ENCODE peak calls at places on chromosomes 3 and 15, in eight cellular contexts. One of them, this sample, is unnamed. For H3K36me3, the result is how much of the 10 kb centered on the place peaks cover.

GRCh38 chr3:184523825-184524615 is 37.6 kb upstream of the EPHB3 start:
- DNase-seq in transverse colon: no peak
- DNase-seq in gastrocnemius medialis: no peak
- DNase-seq in ovary: no peak
- DNase-seq in HepG2: no peak
- DNase-seq in endothelial cell of umbilical vein: peak
- DNase-seq in heart left ventricle: no peak
- DNase-seq in H1: no peak
- DNase-seq in this sample: no peak

GRCh38 chr3:155370764-155371503 is 77.5 kb upstream of the STRIT1 start:
- DNase-seq in gastrocnemius medialis: no peak
- DNase-seq in heart left ventricle: no peak
- DNase-seq in ovary: no peak
- DNase-seq in HepG2: no peak
- DNase-seq in transverse colon: no peak
- DNase-seq in endothelial cell of umbilical vein: no peak
- DNase-seq in H1: no peak
- DNase-seq in this sample: no peak

GRCh38 chr15:88232771-88233170 is 23.8 kb downstream of the NTRK3 start:
- DNase-seq in H1: no peak
- DNase-seq in heart left ventricle: no peak
- DNase-seq in endothelial cell of umbilical vein: no peak
- DNase-seq in ovary: no peak
- DNase-seq in gastrocnemius medialis: no peak
- DNase-seq in HepG2: no peak
- DNase-seq in transverse colon: no peak
- DNase-seq in this sample: no peak

GRCh38 chr3:160200328-160200727 is 24.9 kb upstream of the C3orf80 start:
- DNase-seq in gastrocnemius medialis: no peak
- DNase-seq in ovary: no peak
- DNase-seq in heart left ventricle: no peak
- DNase-seq in endothelial cell of umbilical vein: no peak
- DNase-seq in H1: no peak
- DNase-seq in HepG2: no peak
- DNase-seq in transverse colon: no peak
- DNase-seq in this sample: no peak

GRCh38 chr3:125033135-125033534 is 22.7 kb downstream of the HEG1 start:
- DNase-seq in endothelial cell of umbilical vein: peak
- DNase-seq in HepG2: no peak
- DNase-seq in gastrocnemius medialis: no peak
- DNase-seq in ovary: no peak
- DNase-seq in transverse colon: no peak
- DNase-seq in heart left ventricle: no peak
- DNase-seq in H1: no peak
- DNase-seq in this sample: no peak

GRCh38 chr3:196138927-196139680 is 57.2 kb upstream of the TFRC start:
- DNase-seq in H1: no peak
- DNase-seq in gastrocnemius medialis: no peak
- DNase-seq in transverse colon: no peak
- DNase-seq in endothelial cell of umbilical vein: peak
- DNase-seq in heart left ventricle: no peak
- DNase-seq in ovary: peak
- DNase-seq in HepG2: no peak
- DNase-seq in this sample: no peak

GRCh38 chr15:63970723-63971426 is 75.4 kb downstream of the DAPK2 start:
- DNase-seq in heart left ventricle: no peak
- DNase-seq in gastrocnemius medialis: peak
- DNase-seq in HepG2: no peak
- DNase-seq in ovary: no peak
- DNase-seq in H1: peak
- DNase-seq in transverse colon: no peak
- DNase-seq in endothelial cell of umbilical vein: no peak
- DNase-seq in this sample: peak

GRCh38 chr3:96814581-96815567 is at the start of gene EPHA6:
- DNase-seq in endothelial cell of umbilical vein: no peak
- DNase-seq in gastrocnemius medialis: no peak
- DNase-seq in heart left ventricle: no peak
- DNase-seq in ovary: peak
- DNase-seq in transverse colon: no peak
- DNase-seq in HepG2: no peak
- DNase-seq in H1: peak
- DNase-seq in this sample: peak

GRCh38 chr15:74040115-74040850 is 42.1 kb downstream of the GOLGA6A start:
- DNase-seq in H1: no peak
- DNase-seq in endothelial cell of umbilical vein: peak
- DNase-seq in heart left ventricle: peak
- DNase-seq in HepG2: no peak
- DNase-seq in gastrocnemius medialis: peak
- DNase-seq in transverse colon: peak
- DNase-seq in ovary: no peak
- DNase-seq in this sample: no peak

GRCh38 chr3:46090161-46090591 is 62.9 kb upstream of the XCR1 start:
- DNase-seq in ovary: no peak
- DNase-seq in HepG2: no peak
- DNase-seq in gastrocnemius medialis: no peak
- DNase-seq in endothelial cell of umbilical vein: no peak
- DNase-seq in transverse colon: no peak
- DNase-seq in heart left ventricle: no peak
- DNase-seq in H1: no peak
- DNase-seq in this sample: no peak

GRCh38 chr3:114089675-114090074 is 33.1 kb downstream of the QTRT2 start:
- DNase-seq in endothelial cell of umbilical vein: no peak
- DNase-seq in HepG2: no peak
- DNase-seq in heart left ventricle: no peak
- DNase-seq in transverse colon: no peak
- DNase-seq in ovary: no peak
- DNase-seq in gastrocnemius medialis: no peak
- DNase-seq in H1: no peak
- DNase-seq in this sample: no peak

GRCh38 chr3:72728329-72728889 is 119.8 kb downstream of the SHQ1 start:
- DNase-seq in heart left ventricle: no peak
- DNase-seq in ovary: no peak
- DNase-seq in H1: no peak
- DNase-seq in HepG2: peak
- DNase-seq in endothelial cell of umbilical vein: no peak
- DNase-seq in transverse colon: no peak
- DNase-seq in gastrocnemius medialis: no peak
- DNase-seq in this sample: no peak
- H3K4me3 ChIP-seq in heart left ventricle: no peak
- H3K4me3 ChIP-seq in ovary: no peak
- H3K4me3 ChIP-seq in H1: no peak
- H3K4me3 ChIP-seq in HepG2: peak
- H3K4me3 ChIP-seq in endothelial cell of umbilical vein: no peak
- H3K4me3 ChIP-seq in transverse colon: no peak
- H3K4me3 ChIP-seq in gastrocnemius medialis: no peak
- H3K4me3 ChIP-seq in this sample: no peak

DNA sequence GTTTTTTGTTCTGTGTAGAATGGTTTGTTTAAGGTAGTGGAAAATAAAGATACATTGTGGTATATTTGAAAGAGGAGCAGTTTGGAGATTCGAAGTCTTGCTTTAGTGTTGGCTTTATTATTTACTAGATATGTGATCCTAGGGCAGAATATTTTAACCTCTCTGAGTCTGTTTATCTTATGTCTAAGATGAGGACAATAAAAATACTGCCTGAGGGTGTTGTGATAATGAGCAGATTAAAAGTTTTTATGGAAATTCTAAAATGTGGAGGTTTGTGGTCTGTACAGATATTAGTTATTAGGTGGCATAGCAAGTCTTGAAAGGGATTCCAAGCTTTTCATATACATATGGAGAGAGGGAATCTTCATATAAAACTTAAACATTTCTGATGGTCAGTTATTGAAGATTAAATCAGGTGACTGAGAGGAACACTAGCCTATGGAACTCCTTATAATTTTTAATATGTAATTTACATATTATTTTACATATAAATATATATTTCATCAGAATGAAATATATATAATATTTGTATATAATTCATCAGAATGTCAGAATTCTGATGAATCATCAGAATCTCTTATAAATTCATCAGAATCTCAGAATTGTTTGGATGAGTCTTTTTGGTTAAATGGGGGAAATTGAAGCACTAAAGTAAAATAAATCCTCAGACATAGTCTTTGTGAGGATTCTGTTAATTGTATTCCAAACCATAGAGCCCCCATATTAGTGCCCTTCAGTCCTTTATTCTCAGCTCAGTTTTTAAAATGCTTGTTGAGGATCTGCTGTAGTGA is 15.2 kb downstream of the TCF12 start:
- DNase-seq in transverse colon: no peak
- DNase-seq in H1: no peak
- DNase-seq in HepG2: no peak
- DNase-seq in gastrocnemius medialis: no peak
- DNase-seq in heart left ventricle: no peak
- DNase-seq in endothelial cell of umbilical vein: no peak
- DNase-seq in ovary: no peak
- DNase-seq in this sample: no peak
- H3K36me3 ChIP-seq in transverse colon: under half
- H3K36me3 ChIP-seq in H1: under half
- H3K36me3 ChIP-seq in HepG2: under half
- H3K36me3 ChIP-seq in gastrocnemius medialis: under half
- H3K36me3 ChIP-seq in heart left ventricle: under half
- H3K36me3 ChIP-seq in endothelial cell of umbilical vein: under half
- H3K36me3 ChIP-seq in ovary: under half
- H3K36me3 ChIP-seq in this sample: under half

DNA sequence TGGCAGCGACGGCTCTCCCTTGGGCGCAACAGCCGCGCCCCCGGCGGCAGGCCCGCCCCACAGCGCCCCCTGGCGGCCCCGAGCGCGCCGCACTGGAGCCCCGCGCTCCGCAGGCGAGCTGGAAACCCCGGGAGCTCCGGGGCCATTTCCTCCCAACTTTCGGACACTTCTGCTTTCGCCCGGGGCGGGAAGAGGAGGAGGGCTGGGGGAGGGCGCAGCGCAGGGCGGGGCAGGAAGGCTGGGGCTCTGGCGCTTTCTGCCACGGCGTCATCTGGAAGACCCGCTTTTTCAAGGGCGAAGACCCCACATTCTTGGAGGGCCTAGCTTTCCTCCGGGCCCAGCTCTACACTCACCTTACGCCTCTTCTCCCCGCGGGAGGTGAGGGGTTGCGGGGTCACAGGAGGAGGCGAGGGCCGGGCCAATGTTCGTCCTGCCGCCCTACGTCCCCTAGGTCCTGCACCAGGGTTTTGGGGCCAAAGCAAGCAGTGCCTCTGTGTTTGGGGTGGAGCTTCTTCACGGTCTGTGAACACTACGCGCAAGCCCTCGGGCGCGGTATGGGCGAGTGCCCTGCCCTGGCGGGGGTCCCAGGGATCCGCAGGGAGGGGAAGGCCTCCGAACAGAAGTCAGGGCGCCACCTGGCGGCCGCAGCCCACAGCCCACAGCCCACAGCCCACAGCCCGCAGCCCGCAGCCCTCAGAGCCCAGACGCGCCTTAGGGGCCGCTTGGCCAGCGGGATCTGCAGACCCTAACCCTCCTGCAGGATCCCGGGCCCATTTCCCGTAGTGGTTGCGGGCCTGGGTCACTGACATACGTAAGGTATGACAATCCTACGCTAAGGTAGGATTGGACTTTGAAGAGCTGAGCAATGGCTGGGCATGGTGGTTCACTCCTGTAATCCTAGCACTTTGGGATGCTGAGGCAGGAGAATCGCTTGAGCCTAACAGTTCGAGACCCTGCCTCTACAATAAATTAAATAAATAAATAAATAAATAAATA is 31.1 kb downstream of the FOXL2 start:
- DNase-seq in ovary: peak
- DNase-seq in gastrocnemius medialis: peak
- DNase-seq in heart left ventricle: peak
- DNase-seq in H1: peak
- DNase-seq in endothelial cell of umbilical vein: peak
- DNase-seq in HepG2: peak
- DNase-seq in transverse colon: peak
- DNase-seq in this sample: peak
- TF ChIP-seq POLR2A in ovary: no peak
- TF ChIP-seq POLR2A in gastrocnemius medialis: no peak
- TF ChIP-seq POLR2A in heart left ventricle: peak
- TF ChIP-seq POLR2A in H1: peak
- TF ChIP-seq POLR2A in endothelial cell of umbilical vein: no peak
- TF ChIP-seq POLR2A in HepG2: no peak
- TF ChIP-seq POLR2A in transverse colon: peak
- TF ChIP-seq POLR2A in this sample: peak

GRCh38 chr15:77992356-77993222 is 84.9 kb downstream of the TBC1D2B start:
- DNase-seq in endothelial cell of umbilical vein: no peak
- DNase-seq in H1: no peak
- DNase-seq in transverse colon: no peak
- DNase-seq in gastrocnemius medialis: peak
- DNase-seq in HepG2: no peak
- DNase-seq in ovary: peak
- DNase-seq in heart left ventricle: no peak
- DNase-seq in this sample: peak

GRCh38 chr15:77991029-77991406 is 86.5 kb downstream of the TBC1D2B start:
- DNase-seq in heart left ventricle: no peak
- DNase-seq in transverse colon: no peak
- DNase-seq in gastrocnemius medialis: no peak
- DNase-seq in ovary: peak
- DNase-seq in endothelial cell of umbilical vein: no peak
- DNase-seq in HepG2: no peak
- DNase-seq in H1: no peak
- DNase-seq in this sample: no peak

GRCh38 chr15:77988386-77989301 is 88.9 kb downstream of the TBC1D2B start:
- DNase-seq in heart left ventricle: no peak
- DNase-seq in H1: no peak
- DNase-seq in ovary: peak
- DNase-seq in HepG2: no peak
- DNase-seq in gastrocnemius medialis: peak
- DNase-seq in transverse colon: no peak
- DNase-seq in endothelial cell of umbilical vein: no peak
- DNase-seq in this sample: no peak

GRCh38 chr15:77998592-77998991 is 78.9 kb downstream of the TBC1D2B start:
- DNase-seq in endothelial cell of umbilical vein: no peak
- DNase-seq in gastrocnemius medialis: peak
- DNase-seq in H1: no peak
- DNase-seq in HepG2: no peak
- DNase-seq in transverse colon: no peak
- DNase-seq in ovary: peak
- DNase-seq in heart left ventricle: no peak
- DNase-seq in this sample: no peak

GRCh38 chr15:77993374-77993911 is 84.1 kb downstream of the TBC1D2B start:
- DNase-seq in transverse colon: no peak
- DNase-seq in HepG2: no peak
- DNase-seq in gastrocnemius medialis: peak
- DNase-seq in ovary: peak
- DNase-seq in heart left ventricle: no peak
- DNase-seq in H1: no peak
- DNase-seq in endothelial cell of umbilical vein: no peak
- DNase-seq in this sample: no peak
- H3K4me3 ChIP-seq in transverse colon: no peak
- H3K4me3 ChIP-seq in HepG2: no peak
- H3K4me3 ChIP-seq in gastrocnemius medialis: no peak
- H3K4me3 ChIP-seq in ovary: no peak
- H3K4me3 ChIP-seq in heart left ventricle: no peak
- H3K4me3 ChIP-seq in H1: no peak
- H3K4me3 ChIP-seq in endothelial cell of umbilical vein: no peak
- H3K4me3 ChIP-seq in this sample: no peak

GRCh38 chr3:141544697-141545096 is 57.9 kb downstream of the RASA2 start:
- DNase-seq in H1: no peak
- DNase-seq in endothelial cell of umbilical vein: peak
- DNase-seq in heart left ventricle: no peak
- DNase-seq in gastrocnemius medialis: no peak
- DNase-seq in ovary: no peak
- DNase-seq in transverse colon: no peak
- DNase-seq in HepG2: no peak
- DNase-seq in this sample: no peak
- H3K36me3 ChIP-seq in H1: under half
- H3K36me3 ChIP-seq in endothelial cell of umbilical vein: under half
- H3K36me3 ChIP-seq in heart left ventricle: under half
- H3K36me3 ChIP-seq in gastrocnemius medialis: under half
- H3K36me3 ChIP-seq in ovary: under half
- H3K36me3 ChIP-seq in transverse colon: under half
- H3K36me3 ChIP-seq in HepG2: under half
- H3K36me3 ChIP-seq in this sample: under half

GRCh38 chr3:119463171-119464169 is at the start of gene TMEM39A:
- DNase-seq in endothelial cell of umbilical vein: peak
- DNase-seq in H1: peak
- DNase-seq in heart left ventricle: peak
- DNase-seq in HepG2: peak
- DNase-seq in gastrocnemius medialis: peak
- DNase-seq in transverse colon: peak
- DNase-seq in ovary: peak
- DNase-seq in this sample: peak
- TF ChIP-seq POLR2A in endothelial cell of umbilical vein: peak
- TF ChIP-seq POLR2A in H1: peak
- TF ChIP-seq POLR2A in heart left ventricle: peak
- TF ChIP-seq POLR2A in HepG2: peak
- TF ChIP-seq POLR2A in gastrocnemius medialis: peak
- TF ChIP-seq POLR2A in transverse colon: peak
- TF ChIP-seq POLR2A in ovary: peak
- TF ChIP-seq POLR2A in this sample: peak